ENCODE peak calls at places on chromosomes 4 and X, in seven cellular contexts. W is aorta; N is amniotic stem cell; S is hepatic stellate cell; P is CD4-positive, alpha-beta T cell; Y is lower lobe of right lung; L is effector CD4-positive, alpha-beta T cell. F is an unnamed sample.

GRCh38 chr4:149801416-149801815 is 14.2 kb downstream of the IQCM start:
- DNase-seq in W (no peak), N (no peak), S (no peak), P (no peak), Y (no peak), L (no peak), F (no peak)

GRCh38 chr4:48979897-48980579 is 6.0 kb upstream of the CWH43 start:
- DNase-seq in W (no peak), N (no peak), S (no peak), P (no peak), Y (no peak), L (no peak), F (no peak)

GRCh38 chr4:182015893-182016292 is 227.3 kb upstream of the TENM3 start:
- DNase-seq in W (no peak), N (no peak), S (peak; percentile 4), P (no peak), Y (no peak), L (no peak), F (no peak)

GRCh38 chr4:146370841-146371240 is 150.9 kb downstream of the SLC10A7 start:
- DNase-seq in W (no peak), N (no peak), S (no peak), P (no peak), Y (no peak), L (no peak), F (no peak)

GRCh38 chrX:139924069-139924695 is 8.7 kb downstream of the ATP11C start:
- DNase-seq in W (no peak), N (no peak), S (no peak), P (no peak), Y (no peak), L (no peak), F (no peak)

GRCh38 chr4:143549924-143550323 is 36.4 kb downstream of the SMARCA5 start:
- DNase-seq in W (no peak), N (no peak), S (no peak), P (no peak), Y (no peak), L (no peak), F (no peak)

GRCh38 chr4:107853444-107854325 is 29.0 kb downstream of the SGMS2 start:
- DNase-seq in W (no peak), N (no peak), S (no peak), P (no peak), Y (no peak), L (no peak), F (no peak)

GRCh38 chr4:77076889-77077635 is 1.3 kb upstream of the CCNI start:
- DNase-seq in W (no peak), N (no peak), S (no peak), P (no peak), Y (no peak), L (no peak), F (no peak)

GRCh38 chr4:141719585-141719984 is 83.2 kb downstream of the IL15 start:
- DNase-seq in W (no peak), N (no peak), S (no peak), P (no peak), Y (no peak), L (no peak), F (no peak)

GRCh38 chr4:24771241-24771640 is 24.1 kb upstream of the SOD3 start:
- DNase-seq in W (no peak), N (no peak), S (no peak), P (no peak), Y (no peak), L (no peak), F (no peak)

GRCh38 chrX:23817979-23818336 is 35.0 kb downstream of the SAT1 start:
- DNase-seq in W (no peak), N (no peak), S (no peak), P (no peak), Y (no peak), L (no peak), F (no peak)

GRCh38 chrX:20361081-20361889 is 94.6 kb upstream of the RPS6KA3 start:
- DNase-seq in W (no peak), N (no peak), S (no peak), P (no peak), Y (peak; percentile 48), L (no peak), F (no peak)

F was measured in DND-41.